ENCODE peak calls at places on chromosomes 4 and X, in seven cellular contexts. Y is spleen, P is gastrocnemius medialis, B is tibial nerve, L is WERI-Rb-1, E is adipocyte, R is adrenal gland. T is an unnamed sample.

GRCh38 chrX:54357414-54358377 is at the start of gene WNK3:
- DNase-seq in L (peak; percentile 88), B (peak; percentile 57), Y (peak; percentile 81), E (peak; percentile 89), P (peak; percentile 19), R (peak; percentile 84), T (peak; percentile 91)

GRCh38 chrX:16785247-16786138 is 773 bp upstream of the TXLNG start:
- DNase-seq in L (peak; percentile 21), R (peak; percentile 48), P (peak; percentile 10), B (no peak), Y (peak; percentile 83), E (peak; percentile 29), T (no peak)

GRCh38 chrX:41666251-41666650 is 22.5 kb upstream of the GPR34 start:
- DNase-seq in Y (no peak), P (no peak), L (no peak), B (no peak), R (no peak), E (peak; percentile 72), T (no peak)

GRCh38 chr4:40804598-40804997 is 54.8 kb downstream of the NSUN7 start:
- DNase-seq in Y (no peak), E (no peak), B (no peak), P (no peak), R (no peak), L (no peak), T (no peak)

GRCh38 chr4:26815199-26815598 is 45.4 kb upstream of the STIM2 start:
- DNase-seq in Y (no peak), P (no peak), E (no peak), L (no peak), R (no peak), B (no peak), T (no peak)

GRCh38 chr4:167541286-167541685 is 307.0 kb upstream of the SPOCK3 start:
- DNase-seq in Y (no peak), E (peak; percentile 0), B (no peak), R (no peak), P (no peak), L (no peak), T (no peak)

GRCh38 chr4:182478475-182478874 is 235.3 kb downstream of the TENM3 start:
- DNase-seq in Y (no peak), R (no peak), E (peak; percentile 90), B (no peak), P (no peak), L (no peak), T (peak; percentile 30)

GRCh38 chrX:101602077-101602476 is 15.7 kb downstream of the ARMCX6 start:
- DNase-seq in L (no peak), P (no peak), R (no peak), Y (no peak), B (no peak), E (peak; percentile 84), T (no peak)

GRCh38 chr4:183395395-183395794 is 49.0 kb upstream of the CDKN2AIP start:
- DNase-seq in Y (no peak), E (no peak), L (no peak), P (no peak), B (no peak), R (no peak), T (no peak)

GRCh38 chr4:189940178-189941004 is at the start of gene FRG1:
- DNase-seq in E (peak; percentile 98), B (peak; percentile 85), P (peak; percentile 89), Y (peak; percentile 99), R (peak; percentile 97), L (peak; percentile 95), T (peak; percentile 91)

GRCh38 chrX:104319346-104319745 is 64.6 kb upstream of the ESX1 start:
- DNase-seq in L (no peak), Y (no peak), R (no peak), P (no peak), B (no peak), E (no peak), T (no peak)

GRCh38 chrX:40420899-40421729 is 159.7 kb upstream of the ATP6AP2 start:
- DNase-seq in E (no peak), L (no peak), Y (no peak), R (no peak), P (no peak), B (no peak), T (no peak)

GRCh38 chrX:16739574-16739973 is 20.2 kb downstream of the SYAP1 start:
- DNase-seq in R (no peak), P (no peak), E (peak; percentile 9), B (no peak), Y (no peak), L (no peak), T (no peak)

DNA sequence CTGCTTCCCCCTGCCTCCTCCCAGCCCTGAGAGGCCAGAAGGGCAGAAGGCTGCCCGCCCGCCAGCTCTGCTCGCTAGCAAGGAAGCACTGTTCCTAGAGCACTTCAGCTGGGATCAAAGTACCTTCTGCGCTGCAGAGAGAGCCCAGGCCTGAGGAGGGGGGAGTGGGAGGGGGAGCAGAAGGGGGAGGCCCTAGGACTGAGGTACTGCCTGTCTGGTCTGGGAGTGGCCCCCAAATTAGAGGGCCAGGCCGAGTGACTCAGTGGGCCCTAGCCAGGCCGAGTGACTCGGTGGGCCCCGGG is 2.7 kb upstream of the BGN start:
- DNase-seq in Y (no peak), E (no peak), R (no peak), B (no peak), L (no peak), P (no peak), T (no peak)
- H3K27me3 ChIP-seq in Y (peaks cover 15% of the 10 kb centered on the region), E (no peaks in the 10 kb centered on the region), R (peaks cover 11% of the 10 kb centered on the region), B (no peaks in the 10 kb centered on the region), L (peaks cover 34% of the 10 kb centered on the region), P (peaks cover 6% of the 10 kb centered on the region), T (no peaks in the 10 kb centered on the region)

DNA sequence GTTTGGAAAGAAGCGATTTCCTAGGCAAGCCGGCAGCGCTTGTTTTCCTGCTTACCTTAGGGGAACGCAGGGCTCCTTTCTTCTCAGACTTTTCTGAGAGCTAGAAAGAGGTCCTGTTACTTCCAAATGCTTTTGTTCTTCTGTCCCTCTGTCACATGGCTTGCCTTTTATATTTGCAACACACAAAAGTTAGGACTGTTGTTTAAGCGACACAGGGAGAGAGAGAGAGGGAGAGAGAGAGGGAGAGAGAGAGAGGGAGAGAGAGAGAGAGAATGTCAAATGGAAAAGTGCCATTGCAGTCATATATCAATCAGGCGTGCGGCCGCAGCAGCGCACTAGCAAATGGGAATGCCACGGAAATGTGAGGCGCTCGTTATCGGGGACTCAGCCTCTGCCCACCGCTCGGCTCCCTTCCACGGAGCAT is at the start of gene NDP:
- DNase-seq in E (peak; percentile 38), R (no peak), Y (no peak), P (no peak), B (no peak), L (no peak), T (no peak)
- H3K4me3 ChIP-seq in E (peak within 1 kb of the TSS; percentile 74), R (peak within 1 kb of the TSS; percentile 35), Y (no peak within 1 kb of the TSS), P (peak within 1 kb of the TSS; percentile 24), B (peak within 1 kb of the TSS; percentile 32), L (no peak within 1 kb of the TSS), T (peak within 1 kb of the TSS; percentile 1)

GRCh38 chr4:766152-766515 is 59.8 kb downstream of the CPLX1 start:
- DNase-seq in B (no peak), E (no peak), L (no peak), Y (no peak), R (peak; percentile 74), P (no peak), T (peak; percentile 62)
- H3K36me3 ChIP-seq in B (peaks cover 24% of the 10 kb centered on the region), E (peaks cover 79% of the 10 kb centered on the region), L (peaks cover 93% of the 10 kb centered on the region), Y (peaks cover 71% of the 10 kb centered on the region), R (peaks cover 64% of the 10 kb centered on the region), P (no peaks in the 10 kb centered on the region), T (peaks cover 20% of the 10 kb centered on the region)

GRCh38 chrX:153455571-153455970 is 9.7 kb upstream of the TREX2 start:
- DNase-seq in B (no peak), R (no peak), P (no peak), L (no peak), Y (no peak), E (no peak), T (peak; percentile 43)

GRCh38 chrX:153456161-153456560 is 10.3 kb upstream of the TREX2 start:
- DNase-seq in Y (no peak), E (no peak), R (no peak), L (no peak), B (no peak), P (peak; percentile 49), T (no peak)

GRCh38 chrX:153457136-153457825 is 11.4 kb upstream of the TREX2 start:
- DNase-seq in E (no peak), R (no peak), L (no peak), B (no peak), P (no peak), Y (peak; percentile 67), T (no peak)

GRCh38 chrX:153457827-153458466 is 12.1 kb upstream of the TREX2 start:
- DNase-seq in P (no peak), L (no peak), Y (peak; percentile 71), E (no peak), R (no peak), B (no peak), T (no peak)

DNA sequence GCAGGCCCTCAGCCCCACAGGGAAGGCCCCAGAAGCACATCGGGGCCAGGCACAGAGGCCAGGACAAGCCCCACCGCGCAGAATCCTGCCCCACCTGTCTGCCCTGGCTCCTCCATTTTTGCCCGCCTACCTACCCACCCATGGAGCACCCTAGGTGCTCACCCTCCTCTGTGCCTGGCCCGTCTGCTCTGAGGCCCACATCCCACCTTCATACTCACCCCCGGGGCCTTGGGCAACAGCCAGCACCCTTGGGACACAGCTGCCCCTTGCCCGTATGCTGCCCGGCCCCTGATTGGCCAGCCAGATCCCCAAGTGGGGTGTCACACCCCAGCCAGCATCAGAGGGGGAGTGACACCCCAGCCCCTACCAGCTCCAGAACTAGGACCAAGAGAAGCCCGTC is 10.8 kb upstream of the TREX2 start:
- DNase-seq in Y (no peak), E (no peak), B (no peak), P (no peak), R (no peak), L (no peak), T (no peak)
- H3K27me3 ChIP-seq in Y (no peaks in the 10 kb centered on the region), E (peaks cover 4% of the 10 kb centered on the region), B (no peaks in the 10 kb centered on the region), P (no peaks in the 10 kb centered on the region), R (no peaks in the 10 kb centered on the region), L (peaks cover 19% of the 10 kb centered on the region), T (no peaks in the 10 kb centered on the region)

GRCh38 chr4:79053754-79054153 is 114.5 kb upstream of the PAQR3 start:
- DNase-seq in E (no peak), Y (no peak), B (no peak), R (no peak), P (no peak), L (no peak), T (no peak)
- H3K4me3 ChIP-seq in E (no peak overlapping the region), Y (no peak overlapping the region), B (no peak overlapping the region), R (no peak overlapping the region), P (no peak overlapping the region), L (no peak overlapping the region), T (no peak overlapping the region)

GRCh38 chr4:38026138-38026740 is 66.0 kb downstream of the PTTG2 start:
- DNase-seq in P (no peak), L (no peak), R (peak; percentile 53), E (no peak), B (no peak), Y (no peak), T (no peak)
- H3K36me3 ChIP-seq in P (no peaks in the 10 kb centered on the region), L (peaks cover 37% of the 10 kb centered on the region), R (peaks cover 5% of the 10 kb centered on the region), E (peaks cover 24% of the 10 kb centered on the region), B (no peaks in the 10 kb centered on the region), Y (peaks cover 44% of the 10 kb centered on the region), T (peaks cover 5% of the 10 kb centered on the region)

GRCh38 chrX:51035746-51036145 is 125.2 kb downstream of the BMP15 start:
- DNase-seq in P (no peak), B (no peak), E (no peak), L (no peak), Y (no peak), R (no peak), T (no peak)
- H3K27me3 ChIP-seq in P (no peaks in the 10 kb centered on the region), B (no peaks in the 10 kb centered on the region), E (peaks cover 18% of the 10 kb centered on the region), L (peaks cover 12% of the 10 kb centered on the region), Y (no peaks in the 10 kb centered on the region), R (no peaks in the 10 kb centered on the region), T (no peaks in the 10 kb centered on the region)

T was measured in H7.